ENCODE peak calls at places on chromosomes 11 and 22, in six cellular contexts. E is IMR-90; U is SHP77 treated with DMSO at 0.1 percent for 48 hours; Y is neural crest cell; K is AG08396; L is activated CD8-positive, alpha-beta memory T cell treated with anti-CD3 and anti-CD28 coated beads, Interleukin-2, amount 10 ng/mL, durations not matched to agents 7 days and 5 days. G is an unnamed sample.
A peak's percentile ranks its signal among the peaks of the same experiment; 100 is the strongest.

GRCh38 chr22:33923660-33924246 is 3.5 kb upstream of the LARGE1 start:
- DNase-seq in U (peak; percentile 49), E (peak; percentile 74), Y (peak; percentile 60), K (peak; percentile 61), L (peak; percentile 42), G (peak; percentile 19)

GRCh38 chr22:24285245-24285644 is 14.6 kb downstream of the SPECC1L start:
- DNase-seq in L (no peak), E (peak; percentile 28), U (no peak), Y (no peak), K (no peak), G (no peak)

GRCh38 chr11:117597083-117597482 is 199.9 kb downstream of the DSCAML1 start:
- DNase-seq in Y (peak; percentile 62), E (peak; percentile 32), L (peak; percentile 82), U (no peak), K (peak; percentile 36), G (peak; percentile 6)

GRCh38 chr11:69485337-69486041 is 4.0 kb downstream of the LINC01488 start:
- DNase-seq in E (no peak), U (no peak), K (no peak), Y (no peak), L (no peak), G (no peak)

GRCh38 chr11:94787798-94788197 is 19.6 kb downstream of the AMOTL1 start:
- DNase-seq in K (no peak), L (no peak), U (no peak), E (no peak), Y (no peak), G (no peak)

GRCh38 chr22:42262964-42263363 is 7.5 kb downstream of the TCF20 start:
- DNase-seq in E (no peak), Y (no peak), L (no peak), K (no peak), U (no peak), G (no peak)

GRCh38 chr11:73640567-73640966 is 5.8 kb upstream of the PLEKHB1 start:
- DNase-seq in K (no peak), L (no peak), U (no peak), E (no peak), Y (no peak), G (no peak)

GRCh38 chr11:34356918-34357645 is 728 bp downstream of the ABTB2 start:
- DNase-seq in Y (peak; percentile 53), L (peak; percentile 68), E (peak; percentile 51), U (no peak), K (peak; percentile 67), G (no peak)

GRCh38 chr11:70247710-70248072 is 22.8 kb upstream of the PPFIA1 start:
- DNase-seq in Y (no peak), U (no peak), K (no peak), L (no peak), E (no peak), G (no peak)